ENCODE peak calls at places on chromosomes 11 and 22, in seven cellular contexts. One of them, this sample, is unnamed.

GRCh38 chr11:27040302-27041115 is at the start of gene BBOX1:
- DNase-seq in iris pigment epithelial cell: no peak
- DNase-seq in MM.1S: no peak
- DNase-seq in glutamatergic neuron: no peak
- DNase-seq in substantia nigra: no peak
- DNase-seq in CD8-positive, alpha-beta memory T cell: no peak
- DNase-seq in activated naive CD8-positive, alpha-beta T cell treated with anti-CD3 and anti-CD28 coated beads, Interleukin-2, amount 10 ng/mL, durations not matched to agents 7 days and 5 days: no peak
- DNase-seq in this sample: no peak

GRCh38 chr11:68990995-68991780 is 10.4 kb upstream of the MRGPRD start:
- DNase-seq in substantia nigra: no peak
- DNase-seq in glutamatergic neuron: no peak
- DNase-seq in MM.1S: no peak
- DNase-seq in activated naive CD8-positive, alpha-beta T cell treated with anti-CD3 and anti-CD28 coated beads, Interleukin-2, amount 10 ng/mL, durations not matched to agents 7 days and 5 days: peak; percentile 15
- DNase-seq in iris pigment epithelial cell: no peak
- DNase-seq in CD8-positive, alpha-beta memory T cell: peak; percentile 40
- DNase-seq in this sample: no peak

GRCh38 chr11:26842458-26842841 is 120.6 kb upstream of the SLC5A12 start:
- DNase-seq in substantia nigra: no peak
- DNase-seq in glutamatergic neuron: no peak
- DNase-seq in activated naive CD8-positive, alpha-beta T cell treated with anti-CD3 and anti-CD28 coated beads, Interleukin-2, amount 10 ng/mL, durations not matched to agents 7 days and 5 days: no peak
- DNase-seq in CD8-positive, alpha-beta memory T cell: no peak
- DNase-seq in iris pigment epithelial cell: peak; percentile 85
- DNase-seq in MM.1S: no peak
- DNase-seq in this sample: no peak

GRCh38 chr22:36913431-36914382 is at the start of gene CSF2RB:
- DNase-seq in activated naive CD8-positive, alpha-beta T cell treated with anti-CD3 and anti-CD28 coated beads, Interleukin-2, amount 10 ng/mL, durations not matched to agents 7 days and 5 days: no peak
- DNase-seq in MM.1S: peak; percentile 78
- DNase-seq in CD8-positive, alpha-beta memory T cell: no peak
- DNase-seq in substantia nigra: no peak
- DNase-seq in iris pigment epithelial cell: no peak
- DNase-seq in glutamatergic neuron: no peak
- DNase-seq in this sample: no peak

GRCh38 chr22:30267382-30268302 is 991 bp upstream of the OSM start:
- DNase-seq in glutamatergic neuron: no peak
- DNase-seq in MM.1S: no peak
- DNase-seq in activated naive CD8-positive, alpha-beta T cell treated with anti-CD3 and anti-CD28 coated beads, Interleukin-2, amount 10 ng/mL, durations not matched to agents 7 days and 5 days: peak; percentile 65
- DNase-seq in CD8-positive, alpha-beta memory T cell: peak; percentile 67
- DNase-seq in iris pigment epithelial cell: no peak
- DNase-seq in substantia nigra: peak; percentile 13
- DNase-seq in this sample: peak; percentile 30

GRCh38 chr11:77126861-77127673 is 979 bp upstream of the MYO7A start:
- DNase-seq in substantia nigra: peak; percentile 34
- DNase-seq in MM.1S: peak; percentile 74
- DNase-seq in activated naive CD8-positive, alpha-beta T cell treated with anti-CD3 and anti-CD28 coated beads, Interleukin-2, amount 10 ng/mL, durations not matched to agents 7 days and 5 days: peak; percentile 80
- DNase-seq in glutamatergic neuron: peak; percentile 79
- DNase-seq in CD8-positive, alpha-beta memory T cell: peak; percentile 63
- DNase-seq in iris pigment epithelial cell: peak; percentile 35
- DNase-seq in this sample: peak; percentile 68

GRCh38 chr22:25134028-25134427 is 65.6 kb upstream of the CRYBB3 start:
- DNase-seq in iris pigment epithelial cell: no peak
- DNase-seq in activated naive CD8-positive, alpha-beta T cell treated with anti-CD3 and anti-CD28 coated beads, Interleukin-2, amount 10 ng/mL, durations not matched to agents 7 days and 5 days: no peak
- DNase-seq in MM.1S: no peak
- DNase-seq in CD8-positive, alpha-beta memory T cell: no peak
- DNase-seq in glutamatergic neuron: no peak
- DNase-seq in substantia nigra: no peak
- DNase-seq in this sample: no peak

GRCh38 chr22:49930596-49931412 is 12.4 kb downstream of the CRELD2 start:
- DNase-seq in glutamatergic neuron: no peak
- DNase-seq in activated naive CD8-positive, alpha-beta T cell treated with anti-CD3 and anti-CD28 coated beads, Interleukin-2, amount 10 ng/mL, durations not matched to agents 7 days and 5 days: peak; percentile 51
- DNase-seq in CD8-positive, alpha-beta memory T cell: no peak
- DNase-seq in substantia nigra: peak; percentile 58
- DNase-seq in iris pigment epithelial cell: no peak
- DNase-seq in MM.1S: peak; percentile 69
- DNase-seq in this sample: peak; percentile 22

GRCh38 chr11:16867097-16867496 is 128.7 kb downstream of the C11orf58 start:
- DNase-seq in substantia nigra: no peak
- DNase-seq in CD8-positive, alpha-beta memory T cell: no peak
- DNase-seq in iris pigment epithelial cell: no peak
- DNase-seq in glutamatergic neuron: no peak
- DNase-seq in MM.1S: no peak
- DNase-seq in activated naive CD8-positive, alpha-beta T cell treated with anti-CD3 and anti-CD28 coated beads, Interleukin-2, amount 10 ng/mL, durations not matched to agents 7 days and 5 days: no peak
- DNase-seq in this sample: no peak

GRCh38 chr22:37381489-37381888 is 45.8 kb downstream of the ELFN2 start:
- DNase-seq in MM.1S: no peak
- DNase-seq in activated naive CD8-positive, alpha-beta T cell treated with anti-CD3 and anti-CD28 coated beads, Interleukin-2, amount 10 ng/mL, durations not matched to agents 7 days and 5 days: no peak
- DNase-seq in CD8-positive, alpha-beta memory T cell: no peak
- DNase-seq in substantia nigra: no peak
- DNase-seq in glutamatergic neuron: no peak
- DNase-seq in iris pigment epithelial cell: peak; percentile 9
- DNase-seq in this sample: no peak

GRCh38 chr11:5364214-5364613 is 12.9 kb downstream of the OR51B6 start:
- DNase-seq in activated naive CD8-positive, alpha-beta T cell treated with anti-CD3 and anti-CD28 coated beads, Interleukin-2, amount 10 ng/mL, durations not matched to agents 7 days and 5 days: no peak
- DNase-seq in iris pigment epithelial cell: peak; percentile 96
- DNase-seq in glutamatergic neuron: no peak
- DNase-seq in CD8-positive, alpha-beta memory T cell: no peak
- DNase-seq in MM.1S: no peak
- DNase-seq in substantia nigra: no peak
- DNase-seq in this sample: no peak

GRCh38 chr11:132911186-132911585 is 621.1 kb downstream of the OPCML start:
- DNase-seq in activated naive CD8-positive, alpha-beta T cell treated with anti-CD3 and anti-CD28 coated beads, Interleukin-2, amount 10 ng/mL, durations not matched to agents 7 days and 5 days: no peak
- DNase-seq in substantia nigra: no peak
- DNase-seq in glutamatergic neuron: no peak
- DNase-seq in iris pigment epithelial cell: peak; percentile 40
- DNase-seq in MM.1S: no peak
- DNase-seq in CD8-positive, alpha-beta memory T cell: no peak
- DNase-seq in this sample: no peak